ENCODE peak calls at places on chromosome 15, in ten cellular contexts. O is cortex of kidney, C is C1 segment of cervical spinal cord, Y is COLO829, S is activated gamma-delta T cell treated with Interleukin-2 at 50 U/mL for 16 hours, B is ovary, T is fibroblast of the conjunctiva, N is AG10803, J is EL, P is NCI-H1694. X is an unnamed sample.

GRCh38 chr15:83206387-83206970 is 1.1 kb downstream of the HDGFL3 start:
- DNase-seq in O (no peak), C (peak; percentile 8), Y (no peak), S (no peak), B (no peak), T (no peak), N (no peak), J (peak; percentile 20), P (no peak), X (peak; percentile 14)

GRCh38 chr15:66663664-66664063 is 38.4 kb upstream of the SMAD6 start:
- DNase-seq in O (no peak), C (no peak), Y (no peak), S (no peak), B (no peak), T (no peak), N (no peak), J (no peak), P (no peak), X (no peak)

GRCh38 chr15:99931703-99932603 is 198.7 kb upstream of the LYSMD4 start:
- DNase-seq in O (no peak), C (no peak), Y (no peak), S (no peak), B (no peak), T (no peak), N (no peak), J (peak; percentile 34), P (no peak), X (no peak)

GRCh38 chr15:72604794-72605193 is 49.7 kb upstream of the GOLGA6B start:
- DNase-seq in O (no peak), C (no peak), Y (peak; percentile 21), S (no peak), B (no peak), T (no peak), N (no peak), J (peak; percentile 23), P (no peak), X (no peak)

GRCh38 chr15:94351121-94351520 is 119.8 kb downstream of the MCTP2 start:
- DNase-seq in O (no peak), C (no peak), Y (no peak), S (no peak), B (no peak), T (no peak), N (no peak), J (no peak), P (no peak), X (no peak)

GRCh38 chr15:80977627-80978036 is 12.0 kb downstream of the MESD start:
- DNase-seq in O (no peak), C (peak; percentile 49), Y (peak; percentile 65), S (peak; percentile 13), B (no peak), T (peak; percentile 75), N (peak; percentile 64), J (peak; percentile 46), P (peak; percentile 65), X (peak; percentile 2)

GRCh38 chr15:76470691-76471090 is 134.1 kb downstream of the ISL2 start:
- DNase-seq in O (no peak), C (no peak), Y (no peak), S (no peak), B (no peak), T (no peak), N (peak; percentile 71), J (peak; percentile 14), P (no peak), X (no peak)

GRCh38 chr15:91032919-91033803 is 10.8 kb upstream of the VPS33B start:
- DNase-seq in O (no peak), C (no peak), Y (no peak), S (peak; percentile 45), B (peak; percentile 44), T (no peak), N (no peak), J (peak; percentile 29), P (no peak), X (peak; percentile 13)

GRCh38 chr15:56934269-56934668 is 15.8 kb downstream of the TCF12 start:
- DNase-seq in O (no peak), C (no peak), Y (no peak), S (no peak), B (no peak), T (no peak), N (peak; percentile 44), J (no peak), P (no peak), X (no peak)

GRCh38 chr15:96870510-96871039 is 540.1 kb downstream of the NR2F2 start:
- DNase-seq in O (no peak), C (no peak), Y (no peak), S (no peak), B (no peak), T (no peak), N (no peak), J (no peak), P (no peak), X (no peak)

X was measured in NCI-H1092 treated with DMSO at 0.1 percent for 48 hours.